ENCODE peak calls at places on chromosomes 6 and 20, in four cellular contexts. O, C, S and E are unnamed samples. For H3K9me1 and H3K36me3, the result is how much of the 10 kb centered on the place peaks cover.

GRCh38 chr6:88532241-88532860 is 366.2 kb upstream of the CNR1 start:
- DNase-seq in S (no peak), C (no peak), O (no peak), E (no peak)

GRCh38 chr6:159761135-159761872 is 541 bp upstream of the ACAT2 start:
- DNase-seq in S (peak), O (peak), C (no peak), E (no peak)

GRCh38 chr6:73121421-73121993 is 103.8 kb downstream of the KHDC1L start:
- DNase-seq in O (no peak), S (peak), C (peak), E (peak)

GRCh38 chr20:11459090-11459877 is 458.4 kb upstream of the BTBD3 start:
- DNase-seq in C (peak), O (no peak), S (no peak), E (no peak)

GRCh38 chr6:33164665-33165373 is 27.4 kb downstream of the COL11A2 start:
- DNase-seq in O (peak), S (no peak), C (no peak), E (no peak)

GRCh38 chr6:30171677-30172471 is 8.5 kb downstream of the TRIM15 start:
- DNase-seq in C (no peak), S (no peak), O (no peak), E (no peak)

GRCh38 chr20:60160451-60160850 is 202.2 kb downstream of the CDH26 start:
- DNase-seq in C (no peak), S (no peak), O (no peak), E (no peak)

GRCh38 chr20:11124849-11125505 is 451.2 kb upstream of the JAG1 start:
- DNase-seq in O (no peak), C (no peak), S (peak), E (no peak)

GRCh38 chr20:58586565-58587093 is 64.5 kb upstream of the STX16 start:
- DNase-seq in C (no peak), O (no peak), S (no peak), E (no peak)

GRCh38 chr6:130159876-130160415 is 62.8 kb downstream of the SAMD3 start:
- DNase-seq in S (no peak), O (no peak), C (no peak), E (no peak)

GRCh38 chr6:45470131-45470738 is 92.5 kb upstream of the SUPT3H start:
- DNase-seq in S (no peak), C (no peak), O (no peak), E (no peak)

GRCh38 chr20:42864116-42864515 is 325.6 kb downstream of the PTPRT start:
- DNase-seq in O (no peak), C (no peak), S (no peak), E (no peak)

GRCh38 chr6:161254754-161255253 is 19.1 kb downstream of the AGPAT4 start:
- DNase-seq in O (peak), S (no peak), C (peak), E (no peak)

GRCh38 chr20:47543006-47543431 is 41.3 kb downstream of the NCOA3 start:
- DNase-seq in S (no peak), C (peak), O (no peak), E (no peak)

GRCh38 chr6:150567360-150567759 is 32.3 kb upstream of the PLEKHG1 start:
- DNase-seq in S (peak), O (no peak), C (no peak), E (no peak)

GRCh38 chr20:23680151-23680550 is 8.7 kb downstream of the CST4 start:
- DNase-seq in O (no peak), S (no peak), C (no peak), E (no peak)

GRCh38 chr20:33516882-33517281 is 27.0 kb downstream of the CBFA2T2 start:
- DNase-seq in O (no peak), C (peak), S (peak), E (no peak)

GRCh38 chr6:24332306-24332705 is 25.6 kb downstream of the DCDC2 start:
- DNase-seq in O (no peak), C (no peak), S (no peak), E (peak)

GRCh38 chr6:12572884-12573824 is 143.4 kb upstream of the PHACTR1 start:
- DNase-seq in C (peak), O (no peak), S (peak), E (no peak)

GRCh38 chr6:12506211-12506610 is 210.4 kb upstream of the PHACTR1 start:
- DNase-seq in C (no peak), S (no peak), O (no peak), E (no peak)

GRCh38 chr6:3194535-3195376 is 32.7 kb downstream of the TUBB2B start:
- DNase-seq in O (no peak), C (peak), S (peak), E (no peak)

GRCh38 chr6:129766959-129767728 is 57.2 kb upstream of the ARHGAP18 start:
- DNase-seq in O (peak), C (peak), S (peak), E (no peak)

GRCh38 chr20:62922451-62922921 is 3.8 kb downstream of the DIDO1 start:
- DNase-seq in O (no peak), S (no peak), C (no peak), E (no peak)

GRCh38 chr6:117616971-117617765 is 14.9 kb upstream of the GOPC start:
- DNase-seq in O (no peak), C (no peak), S (peak), E (no peak)

GRCh38 chr6:7267521-7268091 is 45.4 kb downstream of the SSR1 start:
- DNase-seq in S (peak), O (peak), C (peak), E (peak)

GRCh38 chr6:56595490-56596122 is 47.1 kb downstream of the DST start:
- DNase-seq in O (peak), C (peak), S (peak), E (no peak)

GRCh38 chr20:11919571-11919970 is 1.9 kb downstream of the BTBD3 start:
- DNase-seq in C (no peak), S (no peak), O (no peak), E (no peak)

GRCh38 chr6:79423216-79423615 is 114.0 kb downstream of the LCA5 start:
- DNase-seq in C (no peak), O (no peak), S (peak), E (no peak)

GRCh38 chr6:166910601-166911000 is 45.7 kb downstream of the RNASET2 start:
- DNase-seq in O (no peak), S (no peak), C (peak), E (no peak)

GRCh38 chr6:24855389-24856245 is 56.9 kb upstream of the ARMH2 start:
- DNase-seq in S (peak), O (peak), C (peak), E (no peak)

GRCh38 chr20:61762208-61762710 is 303.4 kb downstream of the TAF4 start:
- DNase-seq in O (no peak), S (no peak), C (no peak), E (no peak)

GRCh38 chr6:148242180-148242579 is 100.5 kb upstream of the SASH1 start:
- DNase-seq in O (no peak), C (no peak), S (no peak), E (no peak)

GRCh38 chr6:37620519-37620918 is 77.2 kb downstream of the MDGA1 start:
- DNase-seq in C (no peak), O (no peak), S (no peak), E (no peak)

GRCh38 chr20:6038256-6038655 is 15.6 kb downstream of the LRRN4 start:
- DNase-seq in O (no peak), C (no peak), S (no peak), E (no peak)

GRCh38 chr6:138577151-138577915 is 78.0 kb upstream of the NHSL1 start:
- DNase-seq in C (no peak), O (no peak), S (no peak), E (no peak)

GRCh38 chr6:137904822-137905617 is 38.0 kb downstream of the TNFAIP3 start:
- DNase-seq in O (no peak), C (no peak), S (peak), E (no peak)

GRCh38 chr6:106547053-106547414 is 82.3 kb downstream of the RTN4IP1 start:
- DNase-seq in O (no peak), S (peak), C (no peak), E (no peak)
- H3K27ac ChIP-seq in O (no peak), S (peak), C (peak), E (peak)

DNA sequence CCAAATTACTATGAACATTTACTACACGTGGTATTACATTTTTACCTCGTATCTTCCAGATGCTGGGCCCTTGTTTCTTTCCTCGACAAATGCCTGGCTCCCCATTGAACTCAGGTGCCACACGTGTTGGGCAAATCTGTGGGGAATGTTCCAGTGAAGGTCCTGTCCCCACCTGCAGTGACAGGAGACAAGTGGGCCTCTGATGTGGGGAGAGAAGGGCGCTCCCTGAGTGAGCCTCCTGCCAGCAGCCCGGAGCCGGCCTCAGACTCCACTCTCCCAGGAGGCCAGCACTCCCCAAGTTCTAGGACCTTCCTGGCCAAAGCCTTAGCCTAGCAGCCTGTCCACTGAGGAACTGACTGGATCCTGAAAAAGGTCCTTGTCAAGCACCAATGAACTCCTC is 21.7 kb upstream of the SCML4 start:
- DNase-seq in S (no peak), O (no peak), C (no peak), E (no peak)
- H3K9me1 ChIP-seq in S (under half), O (under half), C (under half), E (under half)

GRCh38 chr20:38132156-38132909 is 32.7 kb downstream of the TGM2 start:
- DNase-seq in C (no peak), S (no peak), O (no peak), E (no peak)

GRCh38 chr20:38132910-38133501 is 32.1 kb downstream of the TGM2 start:
- DNase-seq in C (no peak), S (no peak), O (no peak), E (no peak)

GRCh38 chr20:38135641-38136420 is 29.2 kb downstream of the TGM2 start:
- DNase-seq in S (no peak), O (no peak), C (no peak), E (no peak)

GRCh38 chr20:38134427-38135281 is 30.4 kb downstream of the TGM2 start:
- DNase-seq in S (peak), C (peak), O (peak), E (no peak)

GRCh38 chr20:38133680-38134426 is 31.2 kb downstream of the TGM2 start:
- DNase-seq in O (no peak), S (no peak), C (no peak), E (no peak)
- H3K36me3 ChIP-seq in O (half or more), S (under half), C (half or more), E (under half)

DNA sequence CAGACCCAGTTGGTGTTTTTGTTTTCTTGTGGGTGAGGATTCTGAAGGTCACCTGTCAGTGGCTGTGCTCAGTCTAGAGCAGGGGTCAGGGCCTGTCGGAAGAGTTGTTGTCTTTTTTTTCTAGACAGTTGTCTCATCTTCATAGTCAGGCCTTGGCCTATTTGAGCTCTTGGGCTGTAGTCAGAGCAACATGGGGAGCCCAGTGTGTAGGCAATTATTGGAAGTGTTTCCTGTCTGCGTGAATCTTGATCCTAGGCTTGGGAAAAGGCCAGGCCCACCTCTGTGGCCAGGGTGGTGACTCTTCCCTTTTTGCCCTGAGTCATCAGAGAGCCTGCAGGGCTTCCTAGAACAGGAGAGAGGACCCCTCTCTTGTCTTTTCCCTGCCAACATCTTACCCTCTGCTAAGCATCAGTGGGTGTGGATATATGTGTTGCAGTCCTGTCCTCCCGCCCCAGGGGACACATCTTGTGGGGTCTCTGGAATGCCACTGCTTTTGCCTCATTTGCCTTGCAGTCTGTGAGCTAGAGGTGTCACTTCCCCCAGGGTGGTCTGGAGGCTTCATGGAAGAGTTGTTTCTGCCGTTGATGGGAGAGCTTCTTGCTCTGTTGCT is 11.4 kb downstream of the TJAP1 start:
- DNase-seq in C (peak), O (no peak), S (no peak), E (no peak)
- H3K27ac ChIP-seq in C (no peak), O (no peak), S (no peak), E (no peak)

DNA sequence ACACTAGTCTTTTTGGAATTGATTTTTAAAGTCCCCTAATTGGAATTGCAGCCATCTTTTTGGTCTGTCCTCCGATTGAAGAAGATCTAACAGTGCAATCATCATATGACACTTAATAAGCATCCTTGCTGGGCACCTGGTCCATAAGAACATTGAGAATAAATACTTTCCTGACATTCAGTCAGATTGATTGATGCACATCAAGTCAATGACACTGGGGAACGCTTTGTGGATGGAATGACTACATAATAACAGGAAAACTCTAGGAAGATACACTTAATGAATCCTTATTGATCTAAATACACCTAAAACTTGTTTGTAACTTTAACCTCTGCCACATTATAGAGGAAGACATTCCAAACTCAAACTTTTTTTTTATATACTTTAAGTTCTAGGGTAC is 255.7 kb downstream of the PRKN start:
- DNase-seq in C (no peak), O (no peak), S (no peak), E (no peak)
- H3K9me1 ChIP-seq in C (under half), O (under half), S (under half), E (under half)

DNA sequence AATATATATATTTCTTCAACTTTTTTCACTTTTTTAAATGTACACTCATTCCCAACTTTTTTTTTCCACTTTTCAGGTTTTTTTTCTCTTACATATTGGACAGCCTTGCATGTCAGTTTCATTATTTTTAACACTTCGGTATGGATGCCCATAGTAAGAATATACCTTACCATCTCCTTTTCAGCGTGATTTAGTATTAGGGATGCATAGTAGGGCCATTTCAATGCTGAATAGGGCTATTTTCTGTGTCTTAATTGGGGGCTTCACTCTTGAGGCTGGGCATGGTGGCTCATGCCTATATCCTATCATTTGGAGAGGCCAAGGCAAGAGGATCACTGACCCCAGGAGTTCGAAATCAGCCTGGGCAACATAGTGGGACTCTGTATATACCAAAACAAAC is 6.7 kb downstream of the RNF114 start:
- DNase-seq in C (no peak), S (no peak), O (no peak), E (no peak)
- H3K36me3 ChIP-seq in C (under half), S (under half), O (half or more), E (under half)

DNA sequence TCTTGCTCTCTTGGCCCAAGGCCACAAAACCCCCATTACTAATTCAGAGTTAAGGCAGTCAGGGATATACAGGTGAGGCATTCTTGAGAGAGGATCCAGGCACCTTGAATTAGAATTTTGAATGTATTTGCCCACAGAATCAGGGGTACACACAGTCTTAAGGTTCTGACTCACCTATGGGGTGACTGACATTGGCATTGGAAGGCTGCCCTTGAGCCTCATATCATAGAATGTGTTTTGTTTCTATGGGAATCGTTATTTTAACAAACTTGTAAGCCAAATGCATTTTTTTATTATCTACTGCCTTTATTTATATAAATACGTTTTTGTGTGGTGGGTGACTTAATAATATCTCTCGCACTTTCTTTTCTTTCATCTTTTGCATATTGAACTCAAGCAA is 218.6 kb upstream of the CITED2 start:
- DNase-seq in C (no peak), O (no peak), S (no peak), E (no peak)
- H3K27ac ChIP-seq in C (no peak), O (no peak), S (no peak), E (no peak)